ENCODE peak calls at places on chromosomes 11 and 22, in nine cellular contexts. One of them, this sample, is unnamed.

GRCh38 chr11:61339490-61339878 is 6.5 kb downstream of the TKFC start:
- DNase-seq in RPMI7951: no peak
- DNase-seq in hypothalamus: no peak
- DNase-seq in stimulated activated CD4-positive, alpha-beta T cell treated with anti-CD3 and anti-CD28 coated beads, Interleukin-1b, Interleukin-23, amount 100 ng/mL, for 1 hour: no peak
- DNase-seq in activated CD4-positive, CD25-positive, alpha-beta regulatory T cell: no peak
- DNase-seq in HTR-8/SVneo: no peak
- DNase-seq in osteocyte: no peak
- DNase-seq in AG04450: no peak
- DNase-seq in astrocyte of the cerebellum: no peak
- DNase-seq in this sample: no peak

GRCh38 chr11:88179966-88180629 is 4.9 kb upstream of the RAB38 start:
- DNase-seq in RPMI7951: no peak
- DNase-seq in hypothalamus: no peak
- DNase-seq in stimulated activated CD4-positive, alpha-beta T cell treated with anti-CD3 and anti-CD28 coated beads, Interleukin-1b, Interleukin-23, amount 100 ng/mL, for 1 hour: no peak
- DNase-seq in activated CD4-positive, CD25-positive, alpha-beta regulatory T cell: no peak
- DNase-seq in HTR-8/SVneo: no peak
- DNase-seq in osteocyte: no peak
- DNase-seq in AG04450: no peak
- DNase-seq in astrocyte of the cerebellum: no peak
- DNase-seq in this sample: no peak

GRCh38 chr11:17579451-17579850 is 32.4 kb downstream of the OTOG start:
- DNase-seq in RPMI7951: no peak
- DNase-seq in hypothalamus: no peak
- DNase-seq in stimulated activated CD4-positive, alpha-beta T cell treated with anti-CD3 and anti-CD28 coated beads, Interleukin-1b, Interleukin-23, amount 100 ng/mL, for 1 hour: no peak
- DNase-seq in activated CD4-positive, CD25-positive, alpha-beta regulatory T cell: no peak
- DNase-seq in HTR-8/SVneo: no peak
- DNase-seq in osteocyte: no peak
- DNase-seq in AG04450: no peak
- DNase-seq in astrocyte of the cerebellum: no peak
- DNase-seq in this sample: no peak

GRCh38 chr22:19138217-19139000 is 6.0 kb downstream of the ESS2 start:
- DNase-seq in RPMI7951: no peak
- DNase-seq in hypothalamus: no peak
- DNase-seq in stimulated activated CD4-positive, alpha-beta T cell treated with anti-CD3 and anti-CD28 coated beads, Interleukin-1b, Interleukin-23, amount 100 ng/mL, for 1 hour: no peak
- DNase-seq in activated CD4-positive, CD25-positive, alpha-beta regulatory T cell: no peak
- DNase-seq in HTR-8/SVneo: no peak
- DNase-seq in osteocyte: no peak
- DNase-seq in AG04450: no peak
- DNase-seq in astrocyte of the cerebellum: no peak
- DNase-seq in this sample: no peak

GRCh38 chr22:49850959-49851815 is 2.5 kb upstream of the ZBED4 start:
- DNase-seq in RPMI7951: no peak
- DNase-seq in hypothalamus: no peak
- DNase-seq in stimulated activated CD4-positive, alpha-beta T cell treated with anti-CD3 and anti-CD28 coated beads, Interleukin-1b, Interleukin-23, amount 100 ng/mL, for 1 hour: no peak
- DNase-seq in activated CD4-positive, CD25-positive, alpha-beta regulatory T cell: no peak
- DNase-seq in HTR-8/SVneo: no peak
- DNase-seq in osteocyte: no peak
- DNase-seq in AG04450: no peak
- DNase-seq in astrocyte of the cerebellum: no peak
- DNase-seq in this sample: no peak

GRCh38 chr22:30208631-30209603 is 37.6 kb downstream of the LIF start:
- DNase-seq in RPMI7951: peak
- DNase-seq in hypothalamus: no peak
- DNase-seq in stimulated activated CD4-positive, alpha-beta T cell treated with anti-CD3 and anti-CD28 coated beads, Interleukin-1b, Interleukin-23, amount 100 ng/mL, for 1 hour: no peak
- DNase-seq in activated CD4-positive, CD25-positive, alpha-beta regulatory T cell: no peak
- DNase-seq in HTR-8/SVneo: no peak
- DNase-seq in osteocyte: no peak
- DNase-seq in AG04450: peak
- DNase-seq in astrocyte of the cerebellum: no peak
- DNase-seq in this sample: no peak

GRCh38 chr22:32699686-32700085 is 101.8 kb upstream of the TIMP3 start:
- DNase-seq in RPMI7951: peak
- DNase-seq in hypothalamus: no peak
- DNase-seq in stimulated activated CD4-positive, alpha-beta T cell treated with anti-CD3 and anti-CD28 coated beads, Interleukin-1b, Interleukin-23, amount 100 ng/mL, for 1 hour: no peak
- DNase-seq in activated CD4-positive, CD25-positive, alpha-beta regulatory T cell: no peak
- DNase-seq in HTR-8/SVneo: no peak
- DNase-seq in osteocyte: no peak
- DNase-seq in AG04450: no peak
- DNase-seq in astrocyte of the cerebellum: no peak
- DNase-seq in this sample: no peak

GRCh38 chr22:34850010-34850409 is 215.9 kb upstream of the ISX start:
- DNase-seq in RPMI7951: peak
- DNase-seq in hypothalamus: no peak
- DNase-seq in stimulated activated CD4-positive, alpha-beta T cell treated with anti-CD3 and anti-CD28 coated beads, Interleukin-1b, Interleukin-23, amount 100 ng/mL, for 1 hour: no peak
- DNase-seq in activated CD4-positive, CD25-positive, alpha-beta regulatory T cell: no peak
- DNase-seq in HTR-8/SVneo: no peak
- DNase-seq in osteocyte: no peak
- DNase-seq in AG04450: no peak
- DNase-seq in astrocyte of the cerebellum: no peak
- DNase-seq in this sample: no peak

GRCh38 chr11:78797559-78797958 is 222.9 kb upstream of the NARS2 start:
- DNase-seq in RPMI7951: no peak
- DNase-seq in hypothalamus: no peak
- DNase-seq in stimulated activated CD4-positive, alpha-beta T cell treated with anti-CD3 and anti-CD28 coated beads, Interleukin-1b, Interleukin-23, amount 100 ng/mL, for 1 hour: no peak
- DNase-seq in activated CD4-positive, CD25-positive, alpha-beta regulatory T cell: no peak
- DNase-seq in HTR-8/SVneo: no peak
- DNase-seq in osteocyte: no peak
- DNase-seq in AG04450: no peak
- DNase-seq in astrocyte of the cerebellum: no peak
- DNase-seq in this sample: no peak

GRCh38 chr11:67401495-67402191 is at the start of gene PPP1CA:
- DNase-seq in RPMI7951: peak
- DNase-seq in hypothalamus: peak
- DNase-seq in stimulated activated CD4-positive, alpha-beta T cell treated with anti-CD3 and anti-CD28 coated beads, Interleukin-1b, Interleukin-23, amount 100 ng/mL, for 1 hour: peak
- DNase-seq in activated CD4-positive, CD25-positive, alpha-beta regulatory T cell: peak
- DNase-seq in HTR-8/SVneo: peak
- DNase-seq in osteocyte: peak
- DNase-seq in AG04450: peak
- DNase-seq in astrocyte of the cerebellum: peak
- DNase-seq in this sample: peak

GRCh38 chr11:115184901-115185300 is 319.3 kb downstream of the CADM1 start:
- DNase-seq in RPMI7951: no peak
- DNase-seq in hypothalamus: no peak
- DNase-seq in stimulated activated CD4-positive, alpha-beta T cell treated with anti-CD3 and anti-CD28 coated beads, Interleukin-1b, Interleukin-23, amount 100 ng/mL, for 1 hour: no peak
- DNase-seq in activated CD4-positive, CD25-positive, alpha-beta regulatory T cell: no peak
- DNase-seq in HTR-8/SVneo: no peak
- DNase-seq in osteocyte: no peak
- DNase-seq in AG04450: no peak
- DNase-seq in astrocyte of the cerebellum: no peak
- DNase-seq in this sample: no peak

GRCh38 chr11:123185326-123185725 is 9.7 kb downstream of the CLMP start:
- DNase-seq in RPMI7951: no peak
- DNase-seq in hypothalamus: no peak
- DNase-seq in stimulated activated CD4-positive, alpha-beta T cell treated with anti-CD3 and anti-CD28 coated beads, Interleukin-1b, Interleukin-23, amount 100 ng/mL, for 1 hour: no peak
- DNase-seq in activated CD4-positive, CD25-positive, alpha-beta regulatory T cell: no peak
- DNase-seq in HTR-8/SVneo: no peak
- DNase-seq in osteocyte: no peak
- DNase-seq in AG04450: no peak
- DNase-seq in astrocyte of the cerebellum: no peak
- DNase-seq in this sample: no peak

This sample was measured in smooth muscle cell of the brain vasculature.